ENCODE peak calls at places on chromosome 10, in seven cellular contexts. F is skeletal muscle cell; H is NCI-H1105 treated with DMSO at 0.1 percent for 48 hours; C is activated T-helper 1 cell treated with anti-CD3 and anti-CD28 coated beads, Interleukin-2, amount 50 U/mL, for 16 hours; E is choroid plexus epithelial cell; M is amygdala; V is H9. Q is an unnamed sample.

GRCh38 chr10:96878071-96878470 is 46.0 kb downstream of the LCOR start:
- DNase-seq in F (no peak), H (no peak), C (no peak), E (no peak), M (no peak), V (no peak), Q (no peak)

GRCh38 chr10:106136175-106136574 is 1028.3 kb downstream of the SORCS1 start:
- DNase-seq in F (no peak), H (no peak), C (no peak), E (peak; percentile 5), M (no peak), V (no peak), Q (no peak)

GRCh38 chr10:116712499-116712898 is 29.9 kb downstream of the HSPA12A start:
- DNase-seq in F (no peak), H (no peak), C (no peak), E (no peak), M (no peak), V (no peak), Q (no peak)

GRCh38 chr10:43249962-43250624 is 16.8 kb downstream of the RASGEF1A start:
- DNase-seq in F (no peak), H (no peak), C (no peak), E (no peak), M (no peak), V (peak; percentile 49), Q (no peak)

GRCh38 chr10:118662228-118663035 is 67.0 kb upstream of the PRLHR start:
- DNase-seq in F (peak; percentile 3), H (peak; percentile 44), C (no peak), E (peak; percentile 16), M (no peak), V (no peak), Q (no peak)

GRCh38 chr10:93437946-93438795 is 44.0 kb downstream of the MYOF start:
- DNase-seq in F (peak; percentile 55), H (no peak), C (no peak), E (peak; percentile 78), M (no peak), V (peak; percentile 52), Q (peak; percentile 52)

GRCh38 chr10:101397140-101397539 is 43.2 kb downstream of the BTRC start:
- DNase-seq in F (no peak), H (peak; percentile 2), C (no peak), E (peak; percentile 75), M (peak; percentile 17), V (no peak), Q (peak; percentile 27)

GRCh38 chr10:129005080-129005479 is 462.0 kb upstream of the MGMT start:
- DNase-seq in F (no peak), H (no peak), C (no peak), E (no peak), M (no peak), V (no peak), Q (no peak)

GRCh38 chr10:22708772-22709171 is 5.6 kb downstream of the PIP4K2A start:
- DNase-seq in F (no peak), H (no peak), C (no peak), E (no peak), M (no peak), V (no peak), Q (no peak)

GRCh38 chr10:86798636-86799035 is 42.2 kb downstream of the BMPR1A start:
- DNase-seq in F (no peak), H (no peak), C (no peak), E (peak; percentile 62), M (no peak), V (no peak), Q (no peak)

GRCh38 chr10:22649390-22649841 is 65.0 kb downstream of the PIP4K2A start:
- DNase-seq in F (no peak), H (no peak), C (no peak), E (no peak), M (no peak), V (no peak), Q (no peak)

GRCh38 chr10:98276316-98276715 is 8.3 kb upstream of the LOXL4 start:
- DNase-seq in F (no peak), H (no peak), C (no peak), E (no peak), M (no peak), V (no peak), Q (no peak)

GRCh38 chr10:12909836-12910185 is 91.7 kb downstream of the CCDC3 start:
- DNase-seq in F (no peak), H (no peak), C (no peak), E (no peak), M (no peak), V (no peak), Q (no peak)

GRCh38 chr10:42594246-42594650 is 44.1 kb downstream of the ZNF33B start:
- DNase-seq in F (no peak), H (no peak), C (no peak), E (peak; percentile 88), M (no peak), V (no peak), Q (no peak)

GRCh38 chr10:48653347-48653746 is 31.3 kb upstream of the WDFY4 start:
- DNase-seq in F (no peak), H (no peak), C (no peak), E (no peak), M (no peak), V (no peak), Q (no peak)

GRCh38 chr10:5413012-5413938 is 918 bp downstream of the NET1 start:
- DNase-seq in F (peak; percentile 14), H (peak; percentile 2), C (no peak), E (peak; percentile 52), M (no peak), V (peak; percentile 28), Q (peak; percentile 75)

GRCh38 chr10:70761031-70761601 is 24.1 kb downstream of the TBATA start:
- DNase-seq in F (no peak), H (no peak), C (no peak), E (peak; percentile 79), M (no peak), V (peak; percentile 52), Q (no peak)

GRCh38 chr10:31121797-31122586 is 90.3 kb upstream of the ZNF438 start:
- DNase-seq in F (no peak), H (no peak), C (no peak), E (no peak), M (no peak), V (no peak), Q (no peak)

Q was measured in G401.